ENCODE peak calls at places on chromosome 5, in eight cellular contexts. Y, P, F, V, K, E, M and B are unnamed samples.

GRCh38 chr5:73189816-73190451 is 16.9 kb downstream of the TMEM174 start:
- DNase-seq in K (no peak), M (peak; percentile 56), V (no peak), Y (no peak), P (no peak), E (peak; percentile 55), F (peak; percentile 39), B (no peak)

GRCh38 chr5:95900383-95900958 is 61.2 kb downstream of the ELL2 start:
- DNase-seq in P (peak; percentile 44), E (peak; percentile 34), V (no peak), K (peak; percentile 71), F (no peak), Y (no peak), M (peak; percentile 70), B (no peak)

GRCh38 chr5:57871496-57871895 is 388.9 kb upstream of the ACTBL2 start:
- DNase-seq in Y (no peak), E (no peak), F (no peak), M (no peak), K (no peak), P (no peak), V (no peak), B (no peak)

GRCh38 chr5:394671-395155 is 48.3 kb upstream of the EXOC3 start:
- DNase-seq in P (no peak), E (no peak), Y (no peak), F (no peak), M (no peak), K (peak; percentile 56), V (no peak), B (peak; percentile 84)

GRCh38 chr5:128408622-128409021 is 129.4 kb downstream of the FBN2 start:
- DNase-seq in E (no peak), V (no peak), P (no peak), F (no peak), K (no peak), Y (no peak), M (no peak), B (no peak)

GRCh38 chr5:135456238-135457099 is 4.3 kb upstream of the TIFAB start:
- DNase-seq in F (peak; percentile 73), V (no peak), Y (no peak), E (peak; percentile 80), P (no peak), M (no peak), K (peak; percentile 72), B (peak; percentile 77)

GRCh38 chr5:96548941-96549340 is 113.2 kb upstream of the CAST start:
- DNase-seq in V (no peak), K (no peak), Y (no peak), P (no peak), E (no peak), F (no peak), M (no peak), B (no peak)

GRCh38 chr5:172561151-172561550 is 79.9 kb upstream of the NEURL1B start:
- DNase-seq in M (no peak), F (peak; percentile 20), Y (no peak), P (no peak), V (no peak), K (no peak), E (peak; percentile 19), B (no peak)

GRCh38 chr5:181255276-181255675 is 5.7 kb downstream of the TRIM52 start:
- DNase-seq in V (no peak), P (no peak), E (no peak), Y (no peak), K (no peak), F (no peak), M (no peak), B (no peak)

GRCh38 chr5:34791761-34792244 is 47.2 kb upstream of the TTC23L start:
- DNase-seq in F (no peak), Y (no peak), V (no peak), K (no peak), E (peak; percentile 21), P (no peak), M (no peak), B (no peak)